ENCODE peak calls at places on chromosome 7, in nine cellular contexts. Y is HepG2, W is body of pancreas, O is gastrocnemius medialis, F is heart left ventricle, U is HCT116, V is K562, R is right lobe of liver, L is upper lobe of left lung. C is an unnamed sample.

GRCh38 chr7:38329340-38329739 is 55.9 kb upstream of the TARP start:
- ATAC-seq in L (no peak), O (no peak), Y (no peak), W (no peak), U (no peak), R (no peak), F (no peak), V (no peak), C (no peak)

GRCh38 chr7:29926761-29927160 is 62.8 kb downstream of the SCRN1 start:
- ATAC-seq in F (no peak), R (no peak), U (no peak), V (no peak), Y (no peak), O (no peak), W (no peak), L (no peak), C (no peak)

GRCh38 chr7:4017785-4018184 is 664.3 kb upstream of the FOXK1 start:
- ATAC-seq in F (no peak), Y (no peak), L (no peak), O (no peak), U (no peak), R (no peak), V (no peak), W (no peak), C (no peak)

GRCh38 chr7:125599387-125599786 is 669.8 kb upstream of the POT1 start:
- ATAC-seq in F (no peak), O (no peak), U (no peak), Y (no peak), R (no peak), V (peak; percentile 85), W (no peak), L (no peak), C (no peak)

GRCh38 chr7:64999165-65000004 is 7.1 kb downstream of the ERV3-1 start:
- ATAC-seq in V (peak; percentile 80), W (peak; percentile 78), U (no peak), O (peak; percentile 76), F (peak; percentile 47), L (peak; percentile 76), Y (peak; percentile 71), R (peak; percentile 25), C (peak; percentile 35)

GRCh38 chr7:5439572-5440496 is 16.2 kb upstream of the TNRC18 start:
- ATAC-seq in U (no peak), L (peak; percentile 9), W (no peak), V (no peak), Y (peak; percentile 57), F (no peak), O (no peak), R (no peak), C (no peak)

GRCh38 chr7:19932549-19933249 is 159.3 kb upstream of the TMEM196 start:
- ATAC-seq in W (peak; percentile 76), L (no peak), O (no peak), F (no peak), Y (no peak), U (no peak), V (no peak), R (no peak), C (no peak)

GRCh38 chr7:48337012-48337621 is 165.9 kb downstream of the ABCA13 start:
- ATAC-seq in F (no peak), Y (peak; percentile 86), U (peak; percentile 46), L (no peak), W (no peak), V (peak; percentile 42), R (peak; percentile 44), O (no peak), C (no peak)

GRCh38 chr7:139991267-139991666 is 71.5 kb downstream of the PARP12 start:
- ATAC-seq in F (no peak), O (no peak), U (peak; percentile 87), V (no peak), R (no peak), Y (peak; percentile 76), L (no peak), W (no peak), C (no peak)

GRCh38 chr7:104529567-104529966 is 201.2 kb downstream of the LHFPL3 start:
- ATAC-seq in U (no peak), W (no peak), V (no peak), Y (no peak), L (no peak), O (no peak), R (no peak), F (no peak), C (no peak)

GRCh38 chr7:55118426-55118825 is 99.6 kb downstream of the EGFR start:
- ATAC-seq in R (no peak), F (no peak), Y (no peak), L (no peak), V (no peak), W (no peak), U (no peak), O (no peak), C (no peak)

GRCh38 chr7:3200504-3200903 is 100.5 kb upstream of the SDK1 start:
- ATAC-seq in R (peak; percentile 37), U (peak; percentile 92), W (peak; percentile 80), V (peak; percentile 68), F (peak; percentile 45), L (no peak), Y (peak; percentile 89), O (no peak), C (no peak)

GRCh38 chr7:37109853-37110252 is 338.8 kb downstream of the ELMO1 start:
- ATAC-seq in L (peak; percentile 28), F (no peak), R (no peak), O (no peak), Y (peak; percentile 98), V (no peak), U (peak; percentile 62), W (peak; percentile 56), C (peak; percentile 89)

GRCh38 chr7:886626-887487 is 10.5 kb downstream of the GET4 start:
- ATAC-seq in W (no peak), V (no peak), Y (no peak), L (no peak), R (peak; percentile 49), F (peak; percentile 91), O (peak; percentile 60), U (no peak), C (no peak)

GRCh38 chr7:147607151-147607800 is 983.3 kb upstream of the C7orf33 start:
- ATAC-seq in L (no peak), R (no peak), V (no peak), F (no peak), U (no peak), Y (no peak), O (no peak), W (no peak), C (no peak)

GRCh38 chr7:25207887-25208286 is 20.4 kb downstream of the NPVF start:
- ATAC-seq in R (no peak), Y (no peak), U (no peak), O (no peak), V (no peak), W (no peak), F (no peak), L (no peak), C (no peak)
- TF ChIP-seq POLR2A in R (no peak), Y (no peak), U (no peak), O (no peak), V (no peak), W (no peak), F (no peak), L (no peak), C (no peak)

GRCh38 chr7:100360102-100360607 is 2.2 kb downstream of the PILRB start:
- ATAC-seq in O (no peak), W (no peak), U (no peak), V (no peak), L (no peak), Y (no peak), F (no peak), R (no peak), C (no peak)
- H3K36me3 ChIP-seq in O (no peaks in the 10 kb centered on the region), W (peaks cover 5% of the 10 kb centered on the region), U (peaks cover 56% of the 10 kb centered on the region), V (peaks cover 91% of the 10 kb centered on the region), L (peaks cover 31% of the 10 kb centered on the region), Y (peaks cover 25% of the 10 kb centered on the region), F (peaks cover 94% of the 10 kb centered on the region), R (peaks cover 3% of the 10 kb centered on the region), C (peaks cover 4% of the 10 kb centered on the region)

GRCh38 chr7:71442492-71443196 is 310.7 kb downstream of the GALNT17 start:
- ATAC-seq in W (no peak), L (no peak), F (no peak), O (no peak), V (no peak), R (no peak), Y (no peak), U (no peak), C (no peak)
- TF ChIP-seq POLR2A in W (no peak), L (no peak), F (no peak), O (no peak), V (no peak), R (no peak), Y (no peak), U (no peak), C (no peak)

DNA sequence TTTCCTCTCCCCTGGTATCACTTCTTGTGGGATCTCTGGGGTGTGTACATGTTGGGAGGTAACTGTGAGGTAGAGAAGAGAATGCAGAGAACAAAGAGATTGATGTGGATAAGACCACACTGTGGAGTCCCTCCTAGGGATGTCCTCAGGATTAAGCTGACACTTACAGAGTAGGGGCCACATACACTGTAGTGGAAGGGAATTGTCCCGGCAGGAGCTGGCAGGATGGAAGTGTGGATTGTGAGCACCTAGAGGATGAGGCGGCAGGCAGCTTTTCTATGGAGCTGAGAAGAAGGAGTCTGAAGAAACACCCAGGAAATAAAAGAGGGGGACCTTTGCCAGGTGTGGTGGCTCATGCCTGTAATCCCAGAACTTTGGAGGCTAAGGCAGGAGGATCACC is 13.5 kb downstream of the AGFG2 start:
- ATAC-seq in U (no peak), O (no peak), F (no peak), L (no peak), W (no peak), R (no peak), Y (no peak), V (no peak), C (no peak)
- H3K36me3 ChIP-seq in U (no peaks in the 10 kb centered on the region), O (no peaks in the 10 kb centered on the region), F (peaks cover 61% of the 10 kb centered on the region), L (no peaks in the 10 kb centered on the region), W (peaks cover 12% of the 10 kb centered on the region), R (peaks cover 10% of the 10 kb centered on the region), Y (peaks cover 36% of the 10 kb centered on the region), V (peaks cover 76% of the 10 kb centered on the region), C (peaks cover 82% of the 10 kb centered on the region)

GRCh38 chr7:44629825-44630580 is 23.6 kb downstream of the OGDH start:
- ATAC-seq in O (no peak), Y (no peak), U (no peak), R (no peak), W (no peak), F (no peak), L (peak; percentile 2), V (no peak), C (no peak)
- TF ChIP-seq POLR2A in O (no peak), Y (no peak), U (no peak), R (no peak), W (no peak), F (no peak), L (no peak), V (no peak), C (no peak)